ENCODE peak calls at places on chromosomes 1 and 21, in nine cellular contexts. H, T, I, J, Z, R, K, A and D are unnamed samples.

GRCh38 chr1:160191756-160192155 is 1.4 kb downstream of the CASQ1 start:
- DNase-seq in K (no peak), I (no peak), T (no peak), Z (no peak), J (no peak), R (no peak), A (no peak), H (no peak), D (no peak)

GRCh38 chr21:37072239-37072987 is 458 bp downstream of the PIGP start:
- DNase-seq in H (peak; percentile 90), Z (peak; percentile 66), A (no peak), J (peak; percentile 73), I (no peak), K (no peak), T (peak; percentile 46), R (no peak), D (no peak)

GRCh38 chr1:8025061-8025670 is 943 bp downstream of the ERRFI1 start:
- DNase-seq in J (no peak), K (peak; percentile 39), A (no peak), T (no peak), H (peak; percentile 57), Z (no peak), R (no peak), I (no peak), D (no peak)

GRCh38 chr1:147699686-147700041 is 29.3 kb upstream of the ACP6 start:
- DNase-seq in I (no peak), A (no peak), K (no peak), H (no peak), Z (no peak), R (no peak), T (no peak), J (no peak), D (no peak)

GRCh38 chr1:225735252-225736149 is 42.1 kb upstream of the SRP9 start:
- DNase-seq in A (no peak), I (peak; percentile 81), K (peak; percentile 98), R (peak; percentile 96), J (peak; percentile 97), H (peak; percentile 95), Z (peak; percentile 93), T (peak; percentile 64), D (peak; percentile 95)

GRCh38 chr1:27622828-27623227 is 12.2 kb downstream of the FGR start:
- DNase-seq in J (no peak), T (no peak), K (no peak), A (no peak), Z (no peak), H (no peak), R (no peak), I (no peak), D (no peak)

GRCh38 chr1:164907666-164908065 is 348.7 kb downstream of the PBX1 start:
- DNase-seq in K (no peak), J (no peak), Z (no peak), T (no peak), R (no peak), H (no peak), I (no peak), A (no peak), D (no peak)

GRCh38 chr1:15956150-15956549 is 19.8 kb downstream of the ZBTB17 start:
- DNase-seq in H (peak; percentile 35), K (peak; percentile 42), I (no peak), Z (no peak), A (no peak), J (no peak), R (peak; percentile 48), T (no peak), D (no peak)

GRCh38 chr21:16978309-16978895 is 534.4 kb upstream of the CXADR start:
- DNase-seq in H (no peak), Z (no peak), T (no peak), K (no peak), I (no peak), J (no peak), R (no peak), A (no peak), D (no peak)

GRCh38 chr1:203197625-203198024 is 11.1 kb upstream of the CHI3L1 start:
- DNase-seq in A (no peak), H (peak; percentile 91), R (peak; percentile 90), Z (no peak), J (no peak), T (no peak), K (peak; percentile 66), I (peak; percentile 59), D (no peak)

GRCh38 chr21:41411449-41412089 is 14.5 kb upstream of the MX1 start:
- DNase-seq in R (peak; percentile 14), H (no peak), J (no peak), I (no peak), T (no peak), K (no peak), Z (peak; percentile 57), A (no peak), D (peak; percentile 64)
- TF ChIP-seq CTCF in R (no peak), H (no peak), J (no peak), I (no peak), T (no peak), K (no peak), Z (no peak), A (peak; percentile 25), D (no peak)

GRCh38 chr21:28598214-28598613 is 394.5 kb downstream of the LTN1 start:
- DNase-seq in Z (no peak), T (no peak), R (no peak), K (no peak), A (no peak), I (no peak), J (no peak), H (no peak), D (no peak)
- TF ChIP-seq CTCF in Z (no peak), T (no peak), R (no peak), K (no peak), A (no peak), I (no peak), J (no peak), H (no peak), D (no peak)

DNA sequence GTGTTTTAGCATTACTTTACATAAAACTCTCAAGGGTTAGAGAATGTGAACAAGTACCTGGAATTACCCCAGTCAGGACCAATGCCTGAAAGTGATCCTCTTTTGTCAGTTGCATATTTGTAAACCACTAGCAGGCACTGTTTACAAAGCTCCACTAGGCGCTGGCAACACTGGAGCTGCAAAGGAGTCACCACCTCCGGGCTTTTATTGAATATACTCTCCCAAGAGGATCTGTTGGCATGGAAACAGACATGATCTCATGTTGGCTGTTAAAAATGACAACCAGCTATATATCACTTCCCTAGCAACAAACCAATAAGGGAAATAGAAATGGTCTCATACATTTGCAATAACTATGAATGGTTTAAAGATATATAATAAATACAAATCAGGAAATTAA is 116.0 kb downstream of the TTLL7 start:
- DNase-seq in K (peak; percentile 61), J (peak; percentile 20), T (no peak), Z (no peak), H (peak; percentile 77), R (peak; percentile 66), I (no peak), A (no peak), D (no peak)
- TF ChIP-seq CTCF in K (peak; percentile 16), J (no peak), T (no peak), Z (no peak), H (peak; percentile 46), R (peak; percentile 63), I (no peak), A (peak; percentile 42), D (no peak)

DNA sequence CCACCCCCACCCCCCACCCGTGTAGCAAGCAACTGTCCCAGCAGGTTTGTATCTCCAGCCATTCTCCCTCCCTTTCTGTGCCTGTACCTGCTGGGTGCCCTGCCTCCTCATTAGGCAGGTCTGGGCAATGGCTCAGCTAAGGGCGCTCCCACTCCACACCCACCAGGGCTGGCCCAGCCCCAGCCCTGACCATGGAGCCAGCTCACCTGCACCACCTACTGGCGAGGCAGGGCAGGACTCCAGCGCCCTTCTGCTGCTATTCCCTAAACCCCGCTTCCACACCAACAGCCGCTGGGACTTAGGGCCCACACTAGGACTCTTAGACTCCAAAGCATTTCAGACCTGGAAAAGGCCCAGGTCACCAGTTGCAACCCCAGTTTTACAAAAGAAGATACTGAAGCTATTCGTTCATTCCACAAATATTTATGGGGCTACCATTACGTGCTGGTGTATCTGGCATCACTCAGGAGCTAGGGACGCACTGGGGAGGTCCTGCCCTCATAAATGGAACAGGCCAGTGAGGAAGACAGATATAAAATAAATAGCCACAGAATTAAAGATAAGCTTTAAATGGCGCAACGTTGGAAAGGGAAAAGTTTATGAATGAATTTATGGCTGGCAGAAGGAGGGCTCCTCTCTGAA is 24.0 kb downstream of the PGLYRP3 start:
- DNase-seq in J (peak; percentile 77), T (no peak), H (no peak), R (no peak), Z (peak; percentile 43), A (peak; percentile 20), K (no peak), I (no peak), D (no peak)
- TF ChIP-seq CTCF in J (peak; percentile 59), T (no peak), H (peak; percentile 33), R (peak; percentile 32), Z (no peak), A (peak; percentile 53), K (peak; percentile 16), I (peak; percentile 45), D (no peak)

GRCh38 chr1:92764116-92764515 is 20.8 kb downstream of the EVI5 start:
- DNase-seq in T (no peak), H (no peak), I (no peak), Z (no peak), J (no peak), R (no peak), A (no peak), K (no peak), D (no peak)
- TF ChIP-seq CTCF in T (no peak), H (no peak), I (no peak), Z (no peak), J (no peak), R (no peak), A (no peak), K (no peak), D (no peak)